ENCODE peak calls at places on chromosomes 4 and X, in four cellular contexts. A is germinal center, Y is choroid plexus epithelial cell, H is caudate nucleus. S is an unnamed sample.
A peak's percentile ranks its signal among the peaks of the same experiment; 100 is the strongest.

GRCh38 chrX:30635630-30636029 is 17.6 kb upstream of the GK start:
- DNase-seq in A (no peak), Y (peak; percentile 49), H (no peak), S (no peak)

GRCh38 chr4:173121044-173121685 is 47.4 kb upstream of the GALNT7 start:
- DNase-seq in A (no peak), Y (peak; percentile 67), H (no peak), S (no peak)

GRCh38 chr4:125951275-125951887 is 636.6 kb downstream of the FAT4 start:
- DNase-seq in A (no peak), Y (peak; percentile 1), H (no peak), S (no peak)

GRCh38 chrX:87900320-87900908 is 382.8 kb downstream of the KLHL4 start:
- DNase-seq in A (no peak), Y (no peak), H (no peak), S (no peak)

GRCh38 chr4:125315571-125316390 is 1.0 kb downstream of the FAT4 start:
- DNase-seq in A (peak; percentile 3), Y (peak; percentile 68), H (peak; percentile 54), S (no peak)

GRCh38 chr4:6924361-6924779 is 14.7 kb downstream of the TBC1D14 start:
- DNase-seq in A (no peak), Y (no peak), H (no peak), S (no peak)

GRCh38 chrX:30308263-30309138 is 689 bp downstream of the NR0B1 start:
- DNase-seq in A (no peak), Y (peak; percentile 18), H (no peak), S (no peak)

GRCh38 chr4:165580379-165580905 is 201.6 kb downstream of the CPE start:
- DNase-seq in A (no peak), Y (peak; percentile 94), H (no peak), S (no peak)

GRCh38 chr4:180665994-180666818 is 1577.0 kb upstream of the TENM3 start:
- DNase-seq in A (peak; percentile 3), Y (peak; percentile 72), H (peak; percentile 7), S (peak; percentile 11)

GRCh38 chr4:158444621-158445020 is 77.1 kb upstream of the RXFP1 start:
- DNase-seq in A (no peak), Y (peak; percentile 18), H (no peak), S (no peak)

GRCh38 chr4:183182873-183183725 is 84.0 kb downstream of the WWC2 start:
- DNase-seq in A (no peak), Y (peak; percentile 90), H (no peak), S (no peak)

GRCh38 chrX:103831803-103832544 is at the start of gene RAB9B:
- DNase-seq in A (peak; percentile 28), Y (peak; percentile 52), H (peak; percentile 61), S (no peak)

GRCh38 chr4:168928346-168928745 is 81.7 kb downstream of the CBR4 start:
- DNase-seq in A (no peak), Y (no peak), H (no peak), S (no peak)

GRCh38 chr4:8818063-8818881 is 53.4 kb downstream of the HMX1 start:
- DNase-seq in A (no peak), Y (no peak), H (no peak), S (no peak)

GRCh38 chrX:110373310-110373709 is 14.7 kb downstream of the RTL9 start:
- DNase-seq in A (no peak), Y (no peak), H (no peak), S (no peak)

GRCh38 chrX:71475906-71476305 is 57.0 kb upstream of the OGT start:
- DNase-seq in A (no peak), Y (no peak), H (no peak), S (no peak)

GRCh38 chr4:88517825-88518224 is 5.8 kb downstream of the PYURF start:
- DNase-seq in A (no peak), Y (peak; percentile 37), H (no peak), S (no peak)

GRCh38 chr4:139666735-139667266 is 1.2 kb downstream of the MGST2 start:
- DNase-seq in A (no peak), Y (peak; percentile 91), H (no peak), S (peak; percentile 78)

GRCh38 chrX:110000854-110001701 is 1.8 kb upstream of the TMEM164 start:
- DNase-seq in A (no peak), Y (no peak), H (no peak), S (no peak)

GRCh38 chr4:125198916-125199315 is 115.8 kb upstream of the FAT4 start:
- DNase-seq in A (no peak), Y (no peak), H (no peak), S (no peak)

GRCh38 chr4:6641164-6641970 is 882 bp downstream of the MRFAP1 start:
- DNase-seq in A (peak; percentile 54), Y (peak; percentile 56), H (no peak), S (no peak)

GRCh38 chr4:146585761-146586333 is 52.8 kb upstream of the POU4F2 start:
- DNase-seq in A (no peak), Y (peak; percentile 78), H (no peak), S (no peak)

GRCh38 chrX:4484266-4484665 is 770.8 kb upstream of the PRKX start:
- DNase-seq in A (no peak), Y (no peak), H (no peak), S (no peak)

GRCh38 chrX:68822641-68823410 is 6.0 kb upstream of the EFNB1 start:
- DNase-seq in A (no peak), Y (peak; percentile 72), H (no peak), S (no peak)

GRCh38 chr4:153467154-153467896 is 1.2 kb downstream of the TMEM131L start:
- DNase-seq in A (peak; percentile 94), Y (no peak), H (peak; percentile 33), S (peak; percentile 69)

GRCh38 chrX:150770623-150771022 is 77.4 kb downstream of the MTMR1 start:
- DNase-seq in A (no peak), Y (no peak), H (no peak), S (no peak)

GRCh38 chrX:12322031-12322430 is 183.8 kb downstream of the FRMPD4 start:
- DNase-seq in A (no peak), Y (no peak), H (no peak), S (no peak)

GRCh38 chrX:103536071-103536470 is 16.8 kb upstream of the RAB40A start:
- DNase-seq in A (no peak), Y (peak; percentile 79), H (no peak), S (no peak)

GRCh38 chr4:101791189-101791572 is 651 bp downstream of the BANK1 start:
- DNase-seq in A (peak; percentile 42), Y (peak; percentile 3), H (no peak), S (no peak)

GRCh38 chrX:134423606-134424005 is 36.4 kb upstream of the HPRT1 start:
- DNase-seq in A (no peak), Y (peak; percentile 55), H (no peak), S (peak; percentile 1)

GRCh38 chr4:144649646-144650045 is 3.7 kb downstream of the HHIP start:
- DNase-seq in A (no peak), Y (no peak), H (no peak), S (no peak)

GRCh38 chr4:59243038-59243437 is 1957.1 kb upstream of the ADGRL3 start:
- DNase-seq in A (no peak), Y (no peak), H (no peak), S (no peak)

GRCh38 chr4:76074468-76074867 is at the start of gene ART3:
- DNase-seq in A (no peak), Y (peak; percentile 37), H (no peak), S (no peak)

GRCh38 chr4:104491396-104491821 is 3.3 kb downstream of the CXXC4 start:
- DNase-seq in A (peak; percentile 44), Y (no peak), H (peak; percentile 67), S (no peak)

GRCh38 chr4:7890635-7891393 is 48.8 kb downstream of the AFAP1 start:
- DNase-seq in A (no peak), Y (peak; percentile 71), H (no peak), S (peak; percentile 26)

GRCh38 chrX:74498924-74499323 is 77.6 kb downstream of the SLC16A2 start:
- DNase-seq in A (no peak), Y (no peak), H (no peak), S (no peak)

S was measured in LNCaP clone FGC.